ENCODE peak calls at places on chromosomes 11 and 22, in nine cellular contexts. One of them, this sample, is unnamed.

GRCh38 chr11:36165638-36166389 is 123.4 kb downstream of the COMMD9 start:
- DNase-seq in H54: no peak
- DNase-seq in hypothalamus: no peak
- DNase-seq in amniotic epithelial cell: no peak
- DNase-seq in amniotic stem cell: no peak
- DNase-seq in anterior cingulate cortex: no peak
- DNase-seq in NCI-H1930: no peak
- DNase-seq in left cardiac atrium: no peak
- DNase-seq in fibroblast of mammary gland: no peak
- DNase-seq in this sample: no peak

GRCh38 chr22:48707749-48708557 is 1119.7 kb downstream of the BRD1 start:
- DNase-seq in H54: no peak
- DNase-seq in hypothalamus: no peak
- DNase-seq in amniotic epithelial cell: no peak
- DNase-seq in amniotic stem cell: no peak
- DNase-seq in anterior cingulate cortex: no peak
- DNase-seq in NCI-H1930: no peak
- DNase-seq in left cardiac atrium: no peak
- DNase-seq in fibroblast of mammary gland: no peak
- DNase-seq in this sample: no peak

GRCh38 chr22:26724414-26724813 is 67.0 kb downstream of the MIAT start:
- DNase-seq in H54: no peak
- DNase-seq in hypothalamus: no peak
- DNase-seq in amniotic epithelial cell: no peak
- DNase-seq in amniotic stem cell: no peak
- DNase-seq in anterior cingulate cortex: no peak
- DNase-seq in NCI-H1930: no peak
- DNase-seq in left cardiac atrium: no peak
- DNase-seq in fibroblast of mammary gland: no peak
- DNase-seq in this sample: no peak

GRCh38 chr11:69000831-69001245 is 12.2 kb downstream of the MRGPRF start:
- DNase-seq in H54: peak; percentile 90
- DNase-seq in hypothalamus: no peak
- DNase-seq in amniotic epithelial cell: peak; percentile 81
- DNase-seq in amniotic stem cell: peak; percentile 79
- DNase-seq in anterior cingulate cortex: no peak
- DNase-seq in NCI-H1930: no peak
- DNase-seq in left cardiac atrium: no peak
- DNase-seq in fibroblast of mammary gland: peak; percentile 82
- DNase-seq in this sample: peak; percentile 0

GRCh38 chr11:127270848-127271247 is 270.3 kb upstream of the KIRREL3 start:
- DNase-seq in H54: no peak
- DNase-seq in hypothalamus: no peak
- DNase-seq in amniotic epithelial cell: no peak
- DNase-seq in amniotic stem cell: no peak
- DNase-seq in anterior cingulate cortex: no peak
- DNase-seq in NCI-H1930: no peak
- DNase-seq in left cardiac atrium: no peak
- DNase-seq in fibroblast of mammary gland: no peak
- DNase-seq in this sample: no peak

GRCh38 chr11:126202646-126203359 is 8.6 kb downstream of the RPUSD4 start:
- DNase-seq in H54: no peak
- DNase-seq in hypothalamus: no peak
- DNase-seq in amniotic epithelial cell: no peak
- DNase-seq in amniotic stem cell: no peak
- DNase-seq in anterior cingulate cortex: no peak
- DNase-seq in NCI-H1930: no peak
- DNase-seq in left cardiac atrium: no peak
- DNase-seq in fibroblast of mammary gland: no peak
- DNase-seq in this sample: no peak

GRCh38 chr11:58059011-58059358 is 28.2 kb downstream of the OR6Q1 start:
- DNase-seq in H54: peak; percentile 42
- DNase-seq in hypothalamus: no peak
- DNase-seq in amniotic epithelial cell: peak; percentile 97
- DNase-seq in amniotic stem cell: no peak
- DNase-seq in anterior cingulate cortex: no peak
- DNase-seq in NCI-H1930: no peak
- DNase-seq in left cardiac atrium: no peak
- DNase-seq in fibroblast of mammary gland: peak; percentile 81
- DNase-seq in this sample: no peak

GRCh38 chr22:36026741-36027140 is 1.9 kb downstream of the RBFOX2 start:
- DNase-seq in H54: no peak
- DNase-seq in hypothalamus: no peak
- DNase-seq in amniotic epithelial cell: peak; percentile 43
- DNase-seq in amniotic stem cell: no peak
- DNase-seq in anterior cingulate cortex: no peak
- DNase-seq in NCI-H1930: no peak
- DNase-seq in left cardiac atrium: no peak
- DNase-seq in fibroblast of mammary gland: peak; percentile 59
- DNase-seq in this sample: no peak

GRCh38 chr11:59097113-59097708 is 9.8 kb upstream of the FAM111B start:
- DNase-seq in H54: no peak
- DNase-seq in hypothalamus: no peak
- DNase-seq in amniotic epithelial cell: peak; percentile 59
- DNase-seq in amniotic stem cell: no peak
- DNase-seq in anterior cingulate cortex: no peak
- DNase-seq in NCI-H1930: peak; percentile 3
- DNase-seq in left cardiac atrium: peak; percentile 70
- DNase-seq in fibroblast of mammary gland: peak; percentile 66
- DNase-seq in this sample: no peak

GRCh38 chr11:109423114-109423859 is 1.3 kb downstream of the C11orf87 start:
- DNase-seq in H54: no peak
- DNase-seq in hypothalamus: no peak
- DNase-seq in amniotic epithelial cell: no peak
- DNase-seq in amniotic stem cell: no peak
- DNase-seq in anterior cingulate cortex: no peak
- DNase-seq in NCI-H1930: no peak
- DNase-seq in left cardiac atrium: peak; percentile 21
- DNase-seq in fibroblast of mammary gland: no peak
- DNase-seq in this sample: no peak

GRCh38 chr22:35349704-35350538 is 31.0 kb upstream of the HMOX1 start:
- DNase-seq in H54: no peak
- DNase-seq in hypothalamus: peak; percentile 33
- DNase-seq in amniotic epithelial cell: no peak
- DNase-seq in amniotic stem cell: no peak
- DNase-seq in anterior cingulate cortex: peak; percentile 20
- DNase-seq in NCI-H1930: no peak
- DNase-seq in left cardiac atrium: no peak
- DNase-seq in fibroblast of mammary gland: no peak
- DNase-seq in this sample: no peak

GRCh38 chr11:8055836-8056526 is 25.0 kb upstream of the TUB start:
- DNase-seq in H54: no peak
- DNase-seq in hypothalamus: no peak
- DNase-seq in amniotic epithelial cell: no peak
- DNase-seq in amniotic stem cell: no peak
- DNase-seq in anterior cingulate cortex: no peak
- DNase-seq in NCI-H1930: no peak
- DNase-seq in left cardiac atrium: no peak
- DNase-seq in fibroblast of mammary gland: no peak
- DNase-seq in this sample: no peak

This sample was measured in GM12892.